ENCODE peak calls at places on chromosome 20, in five cellular contexts. One of them, this sample, is unnamed.

GRCh38 chr20:19730716-19731115 is 27.3 kb upstream of the RIN2 start:
- DNase-seq in HepG2: no peak
- DNase-seq in GM12878: no peak
- DNase-seq in H1: no peak
- DNase-seq in K562: no peak
- DNase-seq in this sample: no peak

GRCh38 chr20:50568549-50568942 is 58.4 kb downstream of the PTPN1 start:
- DNase-seq in HepG2: no peak
- DNase-seq in H1: no peak
- DNase-seq in K562: no peak
- DNase-seq in GM12878: no peak
- DNase-seq in this sample: no peak

GRCh38 chr20:23362392-23363256 is 642 bp downstream of the GZF1 start:
- DNase-seq in H1: no peak
- DNase-seq in K562: no peak
- DNase-seq in GM12878: no peak
- DNase-seq in HepG2: peak; percentile 46
- DNase-seq in this sample: no peak

GRCh38 chr20:17023036-17023435 is 203.8 kb upstream of the PCSK2 start:
- DNase-seq in GM12878: no peak
- DNase-seq in HepG2: no peak
- DNase-seq in K562: no peak
- DNase-seq in H1: no peak
- DNase-seq in this sample: no peak

GRCh38 chr20:10992776-10993175 is 319.0 kb upstream of the JAG1 start:
- DNase-seq in K562: no peak
- DNase-seq in HepG2: no peak
- DNase-seq in H1: no peak
- DNase-seq in GM12878: no peak
- DNase-seq in this sample: no peak

GRCh38 chr20:35018578-35019371 is 63.1 kb downstream of the MYH7B start:
- DNase-seq in HepG2: no peak
- DNase-seq in K562: no peak
- DNase-seq in GM12878: no peak
- DNase-seq in H1: no peak
- DNase-seq in this sample: no peak

GRCh38 chr20:36830791-36831691 is 44.9 kb upstream of the TLDC2 start:
- DNase-seq in GM12878: no peak
- DNase-seq in H1: no peak
- DNase-seq in HepG2: no peak
- DNase-seq in K562: no peak
- DNase-seq in this sample: no peak

GRCh38 chr20:53839423-53840176 is 230.8 kb downstream of the BCAS1 start:
- DNase-seq in HepG2: no peak
- DNase-seq in K562: no peak
- DNase-seq in H1: no peak
- DNase-seq in GM12878: peak; percentile 96
- DNase-seq in this sample: no peak

GRCh38 chr20:51378171-51378928 is 164.2 kb downstream of the NFATC2 start:
- DNase-seq in H1: no peak
- DNase-seq in K562: no peak
- DNase-seq in GM12878: no peak
- DNase-seq in HepG2: no peak
- DNase-seq in this sample: peak; percentile 43

GRCh38 chr20:10790013-10790412 is 116.2 kb upstream of the JAG1 start:
- DNase-seq in K562: no peak
- DNase-seq in H1: no peak
- DNase-seq in HepG2: peak; percentile 49
- DNase-seq in GM12878: no peak
- DNase-seq in this sample: no peak

GRCh38 chr20:50366270-50367103 is 143.7 kb upstream of the PTPN1 start:
- DNase-seq in HepG2: peak; percentile 100
- DNase-seq in GM12878: no peak
- DNase-seq in K562: no peak
- DNase-seq in H1: no peak
- DNase-seq in this sample: no peak

GRCh38 chr20:48463916-48464315 is 363.9 kb downstream of the PREX1 start:
- DNase-seq in K562: no peak
- DNase-seq in H1: no peak
- DNase-seq in GM12878: no peak
- DNase-seq in HepG2: no peak
- DNase-seq in this sample: no peak

GRCh38 chr20:48556956-48557355 is 270.8 kb downstream of the PREX1 start:
- DNase-seq in K562: no peak
- DNase-seq in HepG2: no peak
- DNase-seq in H1: no peak
- DNase-seq in GM12878: no peak
- DNase-seq in this sample: no peak

GRCh38 chr20:33290852-33291251 is 7.8 kb downstream of the BPIFB1 start:
- DNase-seq in H1: no peak
- DNase-seq in HepG2: no peak
- DNase-seq in K562: no peak
- DNase-seq in GM12878: no peak
- DNase-seq in this sample: no peak

GRCh38 chr20:52150440-52151258 is 40.9 kb downstream of the ZFP64 start:
- DNase-seq in HepG2: peak; percentile 58
- DNase-seq in K562: peak; percentile 39
- DNase-seq in H1: no peak
- DNase-seq in GM12878: peak; percentile 24
- DNase-seq in this sample: peak; percentile 65

GRCh38 chr20:8291873-8292272 is 159.8 kb downstream of the PLCB1 start:
- DNase-seq in GM12878: no peak
- DNase-seq in H1: no peak
- DNase-seq in K562: no peak
- DNase-seq in HepG2: no peak
- DNase-seq in this sample: no peak

GRCh38 chr20:7497985-7498384 is 442.3 kb downstream of the HAO1 start:
- DNase-seq in HepG2: no peak
- DNase-seq in K562: no peak
- DNase-seq in H1: no peak
- DNase-seq in GM12878: no peak
- DNase-seq in this sample: no peak

GRCh38 chr20:55530763-55531162 is 474.6 kb downstream of the CBLN4 start:
- DNase-seq in K562: no peak
- DNase-seq in GM12878: no peak
- DNase-seq in H1: no peak
- DNase-seq in HepG2: no peak
- DNase-seq in this sample: no peak

GRCh38 chr20:12638633-12639360 is 370.0 kb upstream of the SPTLC3 start:
- DNase-seq in HepG2: no peak
- DNase-seq in H1: peak; percentile 7
- DNase-seq in K562: no peak
- DNase-seq in GM12878: no peak
- DNase-seq in this sample: no peak

GRCh38 chr20:38167851-38168760 is 3.0 kb upstream of the TGM2 start:
- DNase-seq in K562: no peak
- DNase-seq in H1: no peak
- DNase-seq in HepG2: peak; percentile 92
- DNase-seq in GM12878: no peak
- DNase-seq in this sample: peak; percentile 91
- TF ChIP-seq EP300 in K562: no peak
- TF ChIP-seq EP300 in H1: no peak
- TF ChIP-seq EP300 in HepG2: peak; percentile 71
- TF ChIP-seq EP300 in GM12878: no peak
- TF ChIP-seq EP300 in this sample: peak; percentile 96

GRCh38 chr20:62484478-62484877 is 8.7 kb upstream of the GATA5 start:
- DNase-seq in HepG2: no peak
- DNase-seq in H1: no peak
- DNase-seq in K562: no peak
- DNase-seq in GM12878: no peak
- DNase-seq in this sample: no peak

GRCh38 chr20:62485062-62485700 is 9.4 kb upstream of the GATA5 start:
- DNase-seq in H1: no peak
- DNase-seq in HepG2: no peak
- DNase-seq in GM12878: no peak
- DNase-seq in K562: peak; percentile 67
- DNase-seq in this sample: no peak

GRCh38 chr20:62486431-62486954 is 10.7 kb upstream of the GATA5 start:
- DNase-seq in GM12878: no peak
- DNase-seq in H1: no peak
- DNase-seq in K562: no peak
- DNase-seq in HepG2: no peak
- DNase-seq in this sample: no peak

GRCh38 chr20:62487125-62487524 is 11.3 kb upstream of the GATA5 start:
- DNase-seq in HepG2: no peak
- DNase-seq in K562: no peak
- DNase-seq in H1: no peak
- DNase-seq in GM12878: no peak
- DNase-seq in this sample: no peak

DNA sequence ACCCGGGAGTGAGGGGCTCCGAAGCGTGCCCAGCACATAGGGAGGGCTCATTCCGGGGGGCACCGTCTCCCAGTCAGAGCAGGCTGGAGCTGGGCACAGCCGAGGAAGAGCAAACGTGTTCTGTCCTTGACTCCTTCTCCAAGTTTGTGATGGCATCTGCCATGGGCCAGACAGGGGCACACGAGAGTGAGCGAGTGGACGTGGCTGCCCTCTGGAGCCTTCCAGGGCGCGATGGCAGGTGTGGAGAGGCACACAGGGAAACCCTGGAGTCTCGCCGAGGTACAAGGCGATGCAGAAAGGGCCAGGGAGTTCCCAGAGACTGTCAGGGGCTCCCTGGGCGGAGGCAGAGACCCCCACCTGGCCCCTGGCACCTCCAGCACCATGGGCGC is 9.9 kb upstream of the GATA5 start:
- DNase-seq in GM12878: no peak
- DNase-seq in H1: no peak
- DNase-seq in HepG2: no peak
- DNase-seq in K562: no peak
- DNase-seq in this sample: no peak
- TF ChIP-seq KDM1A in GM12878: no peak
- TF ChIP-seq KDM1A in H1: no peak
- TF ChIP-seq KDM1A in HepG2: no peak
- TF ChIP-seq KDM1A in K562: no peak
- TF ChIP-seq KDM1A in this sample: no peak

GRCh38 chr20:39676236-39676635 is 714.1 kb downstream of the DHX35 start:
- DNase-seq in K562: no peak
- DNase-seq in H1: no peak
- DNase-seq in HepG2: no peak
- DNase-seq in GM12878: no peak
- DNase-seq in this sample: no peak
- TF ChIP-seq EP300 in K562: no peak
- TF ChIP-seq EP300 in H1: no peak
- TF ChIP-seq EP300 in HepG2: no peak
- TF ChIP-seq EP300 in GM12878: no peak
- TF ChIP-seq EP300 in this sample: no peak

DNA sequence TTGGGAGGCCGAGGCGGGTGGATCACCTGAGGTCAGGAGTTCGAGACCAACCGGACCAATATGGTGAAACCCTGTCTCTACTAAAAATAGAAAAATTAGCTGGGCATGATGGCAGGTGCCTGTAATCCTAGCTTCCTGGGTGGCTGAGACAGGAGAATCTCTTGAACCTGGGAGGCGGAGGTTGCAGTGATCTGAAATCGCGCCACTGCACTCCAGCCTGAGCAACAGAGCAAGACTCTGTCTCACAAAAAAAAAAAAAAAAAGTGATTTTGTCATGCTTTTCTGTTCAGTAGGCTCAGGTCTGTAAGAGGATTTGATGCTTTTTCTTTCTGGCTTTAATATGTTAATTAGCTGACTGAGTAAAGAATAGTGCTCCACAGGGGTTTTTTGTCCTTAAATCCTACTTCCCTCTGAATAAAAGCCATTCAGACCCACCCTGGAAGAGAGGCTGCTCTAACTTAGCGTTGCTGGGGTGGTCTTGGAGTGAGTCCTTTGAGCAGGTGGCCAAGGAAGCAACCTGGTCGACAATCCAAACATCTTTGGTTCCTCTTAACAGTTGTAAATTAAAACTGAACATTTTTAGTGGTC is 19.0 kb downstream of the MCM8 start:
- DNase-seq in K562: no peak
- DNase-seq in GM12878: no peak
- DNase-seq in HepG2: no peak
- DNase-seq in H1: peak; percentile 72
- DNase-seq in this sample: no peak
- TF ChIP-seq KDM1A in K562: no peak
- TF ChIP-seq KDM1A in GM12878: no peak
- TF ChIP-seq KDM1A in HepG2: no peak
- TF ChIP-seq KDM1A in H1: no peak
- TF ChIP-seq KDM1A in this sample: no peak

DNA sequence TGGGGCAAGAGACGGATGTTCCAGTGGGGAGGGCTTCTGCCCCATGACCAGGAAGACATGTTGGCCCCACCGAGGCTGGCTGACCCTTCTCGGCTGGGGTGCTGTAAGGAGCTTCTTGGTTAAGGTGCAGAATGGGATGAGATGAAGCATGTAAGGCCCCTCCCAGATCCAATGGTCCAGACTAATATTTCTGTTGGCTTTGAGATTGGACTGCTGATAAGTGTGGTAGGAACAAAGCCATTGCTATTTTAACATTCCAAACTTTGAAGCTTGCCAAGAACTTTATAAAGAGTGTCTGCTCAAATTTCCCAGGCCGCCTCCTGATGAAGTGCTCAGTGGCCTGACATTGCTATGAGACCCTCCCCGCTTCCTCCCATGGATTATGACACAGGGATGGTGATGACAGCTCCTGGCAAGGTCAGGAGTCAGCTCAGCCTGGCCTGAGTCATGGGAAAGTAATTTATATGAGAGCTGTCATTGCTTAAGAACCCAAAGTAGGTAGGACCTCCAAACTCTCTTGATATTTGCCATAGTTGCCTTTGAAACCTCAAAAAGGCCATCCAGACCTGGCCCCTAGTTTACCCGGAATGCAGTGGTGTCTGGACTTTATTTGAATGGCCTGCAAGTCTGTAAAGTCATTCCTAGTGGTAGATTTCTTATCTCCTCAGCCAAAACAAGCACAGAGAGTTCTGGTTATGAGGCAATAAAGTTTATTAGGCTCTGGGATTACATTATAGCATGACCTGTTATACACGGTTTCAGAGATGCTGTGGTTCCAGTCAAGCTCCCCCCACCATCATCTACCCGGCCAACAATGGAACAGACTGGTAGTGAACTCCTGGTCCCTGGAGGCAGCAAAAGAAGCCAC is 55.2 kb downstream of the TGM2 start:
- DNase-seq in H1: no peak
- DNase-seq in HepG2: peak; percentile 99
- DNase-seq in K562: no peak
- DNase-seq in GM12878: no peak
- DNase-seq in this sample: peak; percentile 92
- TF ChIP-seq EP300 in H1: no peak
- TF ChIP-seq EP300 in HepG2: peak; percentile 57
- TF ChIP-seq EP300 in K562: peak; percentile 60
- TF ChIP-seq EP300 in GM12878: no peak
- TF ChIP-seq EP300 in this sample: peak; percentile 84

GRCh38 chr20:58608096-58608840 is 42.8 kb upstream of the STX16 start:
- DNase-seq in H1: no peak
- DNase-seq in GM12878: no peak
- DNase-seq in HepG2: no peak
- DNase-seq in K562: no peak
- DNase-seq in this sample: no peak
- TF ChIP-seq KDM1A in H1: no peak
- TF ChIP-seq KDM1A in GM12878: no peak
- TF ChIP-seq KDM1A in HepG2: no peak
- TF ChIP-seq KDM1A in K562: no peak
- TF ChIP-seq KDM1A in this sample: no peak

GRCh38 chr20:63896136-63896890 is 1.4 kb downstream of the DNAJC5 start:
- DNase-seq in H1: no peak
- DNase-seq in HepG2: peak; percentile 87
- DNase-seq in GM12878: no peak
- DNase-seq in K562: peak; percentile 33
- DNase-seq in this sample: peak; percentile 21
- TF ChIP-seq EP300 in H1: no peak
- TF ChIP-seq EP300 in HepG2: peak; percentile 16
- TF ChIP-seq EP300 in GM12878: no peak
- TF ChIP-seq EP300 in K562: no peak
- TF ChIP-seq EP300 in this sample: no peak

This sample was measured in A549.